ENCODE peak calls at places on chromosomes 6 and 20, in six cellular contexts. F is OCI-LY7, J is hepatocyte, G is neural progenitor cell, A is GM23248, N is MM.1S. U is an unnamed sample.

GRCh38 chr6:163324928-163325784 is 89.4 kb upstream of the QKI start:
- DNase-seq in J (peak), N (no peak), A (peak), G (no peak), F (no peak), U (peak)

GRCh38 chr20:46139908-46140482 is 21.9 kb downstream of the CD40 start:
- DNase-seq in A (no peak), J (no peak), N (no peak), G (peak), F (no peak), U (no peak)

GRCh38 chr6:118935331-118935668 is 341 bp upstream of the MCM9 start:
- DNase-seq in F (no peak), G (no peak), J (no peak), A (no peak), N (no peak), U (no peak)

GRCh38 chr20:45293041-45294002 is 13.3 kb upstream of the RBPJL start:
- DNase-seq in F (no peak), A (peak), G (peak), N (peak), J (peak), U (peak)

GRCh38 chr6:109927052-109927451 is 51.1 kb upstream of the GPR6 start:
- DNase-seq in G (no peak), A (no peak), N (no peak), J (no peak), F (no peak), U (peak)

GRCh38 chr6:137264308-137265075 is 45.3 kb upstream of the IFNGR1 start:
- DNase-seq in F (no peak), G (no peak), A (peak), N (no peak), J (no peak), U (no peak)

GRCh38 chr6:72616406-72617015 is 5.4 kb upstream of the KCNQ5 start:
- DNase-seq in N (peak), F (peak), J (peak), A (peak), G (peak), U (peak)

GRCh38 chr6:158837684-158838625 is 18.8 kb upstream of the EZR start:
- DNase-seq in J (no peak), G (peak), A (peak), F (no peak), N (no peak), U (no peak)

GRCh38 chr6:167689278-167689677 is 137.4 kb upstream of the AFDN start:
- DNase-seq in N (no peak), F (no peak), J (no peak), G (no peak), A (no peak), U (no peak)

GRCh38 chr6:52839124-52840055 is 1.2 kb downstream of the GSTA5 start:
- DNase-seq in G (peak), N (peak), J (peak), F (peak), A (peak), U (peak)

GRCh38 chr6:128605961-128606360 is 85.6 kb upstream of the PTPRK start:
- DNase-seq in A (peak), F (no peak), J (no peak), G (no peak), N (no peak), U (no peak)

GRCh38 chr6:71388846-71389543 is 100.4 kb downstream of the OGFRL1 start:
- DNase-seq in J (no peak), G (no peak), A (peak), F (no peak), N (no peak), U (no peak)

GRCh38 chr20:5863040-5863811 is 87.1 kb downstream of the TRMT6 start:
- DNase-seq in F (no peak), J (no peak), G (no peak), N (no peak), A (peak), U (peak)

GRCh38 chr6:131773284-131773950 is 34.4 kb upstream of the ENPP1 start:
- DNase-seq in A (no peak), G (no peak), N (no peak), J (no peak), F (no peak), U (no peak)

GRCh38 chr6:67606905-67607828 is 1027.9 kb upstream of the ADGRB3 start:
- DNase-seq in A (no peak), F (no peak), N (no peak), J (no peak), G (no peak), U (peak)

GRCh38 chr6:12957321-12958051 is 240.9 kb downstream of the PHACTR1 start:
- DNase-seq in G (peak), F (no peak), J (peak), A (peak), N (peak), U (no peak)

GRCh38 chr6:138161434-138162103 is at the start of gene ARFGEF3:
- DNase-seq in G (peak), J (peak), N (peak), A (peak), F (no peak), U (peak)

GRCh38 chr6:46170357-46171289 is at the start of gene ENPP5:
- DNase-seq in A (peak), G (peak), N (peak), F (peak), J (peak), U (peak)

GRCh38 chr6:15908871-15909270 is 220.0 kb upstream of the MYLIP start:
- DNase-seq in A (no peak), N (no peak), F (no peak), J (no peak), G (no peak), U (no peak)

GRCh38 chr6:131954099-131954774 is 3.1 kb upstream of the CCN2 start:
- DNase-seq in A (peak), G (no peak), N (no peak), F (no peak), J (no peak), U (no peak)

DNA sequence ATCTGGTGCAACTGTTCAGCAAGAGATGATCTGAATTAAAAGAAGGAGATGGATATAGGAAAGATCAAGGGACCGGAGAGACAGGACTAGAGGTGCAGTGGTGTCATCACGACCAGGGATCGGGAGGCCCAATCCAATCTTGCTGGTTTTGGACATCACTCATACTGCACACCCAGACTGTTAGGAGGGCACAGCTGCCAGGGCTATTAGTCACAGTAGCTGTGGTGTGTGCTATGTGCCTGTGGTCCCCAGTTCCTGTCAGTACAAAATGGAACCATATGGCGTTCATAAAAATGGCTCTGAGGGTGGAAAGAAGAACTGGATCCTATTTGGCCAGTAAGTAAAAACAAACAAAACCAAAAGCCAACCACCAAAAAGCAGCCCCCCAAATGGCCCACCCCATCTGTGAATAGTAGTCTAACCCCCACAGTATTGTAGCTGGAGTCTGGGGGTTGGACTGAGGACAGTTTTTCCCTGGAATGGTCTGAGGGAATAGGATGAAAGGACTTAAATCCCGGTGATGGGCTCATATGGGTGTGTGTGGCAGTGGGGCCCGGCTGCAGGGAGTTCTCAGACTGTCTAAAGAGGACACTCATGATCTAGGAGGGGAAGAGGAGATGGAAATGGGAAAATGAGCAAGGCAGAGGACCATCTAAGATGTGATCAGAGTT is 9.3 kb upstream of the NNAT start:
- DNase-seq in N (no peak), F (no peak), A (peak), G (no peak), J (no peak), U (peak)
- TF ChIP-seq EZH2phosphoT487 in N (no peak), F (no peak), A (no peak), G (no peak), J (no peak), U (no peak)

GRCh38 chr6:75656479-75656878 is 54.8 kb downstream of the SENP6 start:
- DNase-seq in A (no peak), J (no peak), G (no peak), N (no peak), F (no peak), U (no peak)
- H3K27ac ChIP-seq in A (no peak), J (no peak), G (no peak), N (no peak), F (no peak), U (no peak)

GRCh38 chr20:52888096-52888495 is 84.1 kb upstream of the TSHZ2 start:
- DNase-seq in F (no peak), G (no peak), J (no peak), A (peak), N (no peak), U (no peak)

GRCh38 chr20:52890130-52890529 is 82.0 kb upstream of the TSHZ2 start:
- DNase-seq in G (no peak), J (no peak), F (no peak), N (no peak), A (no peak), U (no peak)

GRCh38 chr20:52893498-52893897 is 78.7 kb upstream of the TSHZ2 start:
- DNase-seq in A (no peak), J (no peak), N (no peak), G (no peak), F (no peak), U (no peak)

GRCh38 chr20:52892023-52892422 is 80.1 kb upstream of the TSHZ2 start:
- DNase-seq in J (no peak), F (no peak), A (no peak), N (no peak), G (no peak), U (no peak)

DNA sequence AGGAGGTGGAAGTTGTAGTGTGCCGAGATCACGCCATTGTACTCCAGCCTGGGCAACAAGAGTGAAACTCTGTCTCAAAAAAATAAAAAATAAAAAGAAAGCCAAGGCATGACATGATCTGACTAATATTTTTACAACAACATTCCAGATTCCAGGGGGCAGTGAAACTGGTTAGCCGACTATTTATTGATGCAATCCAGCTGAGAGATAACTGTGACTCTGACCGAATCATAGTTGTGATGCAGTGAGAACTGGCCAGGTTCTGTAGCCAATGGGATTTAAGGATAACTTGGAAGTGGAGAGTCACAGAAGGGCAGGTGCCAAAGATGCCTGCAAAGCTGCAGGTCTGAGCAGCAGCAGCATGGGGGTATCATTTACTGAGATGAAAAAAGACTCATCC is 82.9 kb upstream of the TSHZ2 start:
- DNase-seq in A (peak), F (no peak), N (no peak), J (peak), G (no peak), U (peak)
- TF ChIP-seq EZH2phosphoT487 in A (no peak), F (no peak), N (no peak), J (no peak), G (no peak), U (no peak)

DNA sequence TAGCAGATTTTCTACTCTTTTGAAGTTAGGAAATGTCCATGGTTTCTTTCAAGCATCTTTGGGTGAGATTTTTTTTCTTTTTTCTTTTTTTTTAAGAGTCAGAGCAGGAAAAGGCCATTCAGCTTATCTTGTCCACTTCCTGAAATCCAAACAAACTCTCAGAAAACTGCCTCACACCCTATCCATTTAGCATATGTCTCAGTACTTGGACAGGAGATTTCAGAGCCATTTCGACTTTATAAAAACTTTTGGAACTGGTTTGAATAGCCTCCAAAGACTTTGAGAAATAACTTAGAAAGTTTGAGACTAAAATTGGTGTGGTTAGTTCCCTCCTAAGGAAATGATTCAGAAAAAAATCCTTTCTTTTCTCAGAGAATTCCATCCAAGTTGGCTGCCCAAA is 125.1 kb downstream of the MYLK4 start:
- DNase-seq in F (no peak), J (no peak), N (no peak), A (no peak), G (no peak), U (no peak)
- H3K27ac ChIP-seq in F (no peak), J (no peak), N (no peak), A (no peak), G (no peak), U (no peak)

DNA sequence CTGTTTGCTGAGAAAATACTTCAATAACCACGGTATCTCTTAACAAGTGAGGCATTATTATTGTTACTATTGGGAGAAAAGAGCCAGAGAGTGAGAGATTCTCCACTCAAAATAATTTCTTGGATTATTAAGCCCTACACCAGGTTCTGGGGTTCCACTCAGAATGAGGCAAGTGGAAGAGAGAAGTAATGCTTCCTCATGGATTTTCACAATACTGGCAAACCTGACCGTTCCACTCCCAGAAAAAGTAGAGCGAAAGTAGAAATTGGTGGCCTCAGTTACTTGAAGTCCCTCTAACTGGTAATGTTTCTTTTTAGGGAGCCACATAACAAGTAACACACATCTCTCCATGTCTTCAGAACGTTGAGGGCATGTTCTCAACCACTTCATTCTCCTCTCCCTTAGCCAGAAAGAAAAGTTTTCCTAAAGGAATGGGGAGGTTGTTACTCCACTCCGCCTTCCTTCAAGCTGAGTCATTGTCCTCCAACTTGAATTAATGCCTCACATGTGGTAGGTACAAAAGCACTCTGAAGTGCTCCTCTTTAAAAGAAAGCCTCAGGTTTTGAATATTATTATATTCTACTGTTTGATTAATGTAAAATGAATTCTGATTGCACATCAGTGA is 1.9 kb downstream of the BAG2 start:
- DNase-seq in A (peak), G (peak), F (no peak), J (peak), N (no peak), U (peak)
- TF ChIP-seq EZH2phosphoT487 in A (no peak), G (no peak), F (no peak), J (no peak), N (no peak), U (no peak)

GRCh38 chr6:104705095-104705707 is 154.5 kb downstream of the HACE1 start:
- DNase-seq in N (peak), F (peak), A (peak), J (no peak), G (no peak), U (peak)

GRCh38 chr6:104702126-104702841 is 157.4 kb downstream of the HACE1 start:
- DNase-seq in A (no peak), N (no peak), F (no peak), J (no peak), G (no peak), U (no peak)

GRCh38 chr6:104700371-104701185 is 159.1 kb downstream of the HACE1 start:
- DNase-seq in J (no peak), A (no peak), N (no peak), G (peak), F (no peak), U (no peak)

GRCh38 chr6:104705916-104706442 is 153.7 kb downstream of the HACE1 start:
- DNase-seq in N (no peak), A (no peak), G (no peak), J (no peak), F (no peak), U (no peak)

GRCh38 chr6:104704191-104704590 is 155.5 kb downstream of the HACE1 start:
- DNase-seq in J (no peak), A (no peak), G (no peak), F (no peak), N (no peak), U (peak)
- H3K27ac ChIP-seq in J (no peak), A (no peak), G (no peak), F (no peak), N (no peak), U (peak)

GRCh38 chr20:37920679-37921322 is 17.9 kb downstream of the VSTM2L start:
- DNase-seq in J (no peak), F (no peak), G (no peak), N (no peak), A (no peak), U (no peak)
- TF ChIP-seq EZH2phosphoT487 in J (no peak), F (no peak), G (no peak), N (no peak), A (no peak), U (no peak)

GRCh38 chr20:49987868-49988690 is 5.3 kb downstream of the SNAI1 start:
- DNase-seq in G (no peak), N (no peak), F (no peak), J (no peak), A (peak), U (no peak)
- H3K27ac ChIP-seq in G (peak), N (no peak), F (no peak), J (peak), A (peak), U (no peak)